ENCODE peak calls at places on chromosome 16, in four cellular contexts. One of them, this sample, is unnamed. For H3K4me1, the result is how much of the 10 kb centered on the place peaks cover.

GRCh38 chr16:28606291-28607115 is 3.3 kb downstream of the SULT1A1 start:
- DNase-seq in thyroid gland: no peak
- DNase-seq in adipocyte: no peak
- DNase-seq in CD8-positive, alpha-beta T cell: no peak
- DNase-seq in this sample: peak

GRCh38 chr16:89570342-89570923 is 5.1 kb upstream of the CPNE7 start:
- DNase-seq in CD8-positive, alpha-beta T cell: no peak
- DNase-seq in adipocyte: no peak
- DNase-seq in thyroid gland: no peak
- DNase-seq in this sample: no peak

GRCh38 chr16:25155553-25156460 is 44.3 kb downstream of the LCMT1 start:
- DNase-seq in adipocyte: no peak
- DNase-seq in CD8-positive, alpha-beta T cell: no peak
- DNase-seq in thyroid gland: no peak
- DNase-seq in this sample: no peak

GRCh38 chr16:85075236-85075924 is 36.9 kb downstream of the CIBAR2 start:
- DNase-seq in CD8-positive, alpha-beta T cell: no peak
- DNase-seq in thyroid gland: no peak
- DNase-seq in adipocyte: no peak
- DNase-seq in this sample: no peak

GRCh38 chr16:48810803-48811453 is 200.9 kb upstream of the N4BP1 start:
- DNase-seq in adipocyte: no peak
- DNase-seq in thyroid gland: no peak
- DNase-seq in CD8-positive, alpha-beta T cell: no peak
- DNase-seq in this sample: peak

GRCh38 chr16:88558457-88559442 is 11.5 kb upstream of the ZC3H18 start:
- DNase-seq in CD8-positive, alpha-beta T cell: no peak
- DNase-seq in adipocyte: peak
- DNase-seq in thyroid gland: peak
- DNase-seq in this sample: peak

GRCh38 chr16:28276301-28276700 is 16.0 kb upstream of the SBK1 start:
- DNase-seq in thyroid gland: no peak
- DNase-seq in adipocyte: no peak
- DNase-seq in CD8-positive, alpha-beta T cell: no peak
- DNase-seq in this sample: no peak

GRCh38 chr16:22888791-22889190 is 74.8 kb downstream of the HS3ST2 start:
- DNase-seq in CD8-positive, alpha-beta T cell: no peak
- DNase-seq in thyroid gland: no peak
- DNase-seq in adipocyte: peak
- DNase-seq in this sample: no peak

GRCh38 chr16:87897563-87898505 is 28.5 kb upstream of the SLC7A5 start:
- DNase-seq in CD8-positive, alpha-beta T cell: peak
- DNase-seq in thyroid gland: no peak
- DNase-seq in adipocyte: no peak
- DNase-seq in this sample: no peak

GRCh38 chr16:8760021-8760420 is 37.4 kb downstream of the TMEM186 start:
- DNase-seq in CD8-positive, alpha-beta T cell: no peak
- DNase-seq in thyroid gland: no peak
- DNase-seq in adipocyte: no peak
- DNase-seq in this sample: no peak

GRCh38 chr16:7124242-7124641 is 208.4 kb upstream of the RBFOX1 start:
- DNase-seq in thyroid gland: no peak
- DNase-seq in adipocyte: no peak
- DNase-seq in CD8-positive, alpha-beta T cell: no peak
- DNase-seq in this sample: no peak

GRCh38 chr16:64629622-64630021 is 492.2 kb downstream of the CDH11 start:
- DNase-seq in thyroid gland: no peak
- DNase-seq in adipocyte: no peak
- DNase-seq in CD8-positive, alpha-beta T cell: no peak
- DNase-seq in this sample: no peak

DNA sequence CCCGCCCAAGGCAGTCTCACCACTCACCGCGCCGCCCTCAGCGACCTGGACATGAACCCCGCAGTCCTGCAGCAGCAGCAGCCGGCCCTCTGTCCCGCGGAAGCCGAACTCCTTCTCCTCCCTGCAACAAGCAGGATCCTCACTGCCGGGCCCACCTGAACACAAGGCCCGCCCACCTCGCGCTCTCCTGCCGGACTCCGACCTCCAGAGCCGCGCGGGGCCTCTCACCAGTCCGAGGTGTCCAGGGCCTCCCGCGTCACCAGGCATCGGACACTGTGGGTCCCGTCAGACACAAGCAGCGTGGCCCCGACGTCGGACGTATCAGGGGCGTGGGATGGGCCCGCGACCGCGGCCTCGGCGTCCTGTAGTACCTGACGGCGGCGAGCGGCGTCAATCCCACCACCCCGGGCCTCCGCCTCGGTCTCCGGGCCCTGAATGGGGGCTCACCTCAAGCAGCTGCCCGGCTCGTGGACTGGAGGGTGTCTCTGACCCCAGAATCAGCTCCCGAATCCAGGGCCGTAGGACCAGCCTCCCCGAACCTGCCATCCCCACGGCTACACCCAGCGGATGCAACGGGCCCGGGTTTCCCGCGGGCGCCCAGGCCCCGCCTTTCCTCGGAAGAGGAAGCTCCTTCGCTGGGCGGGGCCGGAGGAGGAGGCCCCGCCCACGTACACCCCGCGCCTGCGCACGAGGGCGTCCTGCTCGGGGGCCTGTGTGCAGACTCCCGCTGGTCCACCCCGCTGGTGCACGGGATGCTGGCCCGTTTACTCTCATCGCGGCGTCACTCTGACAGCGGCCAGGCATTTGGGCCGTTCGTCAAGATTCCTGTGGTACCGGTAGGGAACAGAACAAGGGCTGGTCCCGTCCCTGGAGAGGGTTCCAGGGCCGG is at the start of gene ACD:
- DNase-seq in thyroid gland: peak
- DNase-seq in CD8-positive, alpha-beta T cell: peak
- DNase-seq in adipocyte: peak
- DNase-seq in this sample: peak
- H3K4me1 ChIP-seq in thyroid gland: under half
- H3K4me1 ChIP-seq in CD8-positive, alpha-beta T cell: under half
- H3K4me1 ChIP-seq in adipocyte: under half
- H3K4me1 ChIP-seq in this sample: under half

GRCh38 chr16:81809567-81809966 is 30.5 kb downstream of the PLCG2 start:
- DNase-seq in thyroid gland: no peak
- DNase-seq in adipocyte: no peak
- DNase-seq in CD8-positive, alpha-beta T cell: no peak
- DNase-seq in this sample: no peak
- H3K4me1 ChIP-seq in thyroid gland: under half
- H3K4me1 ChIP-seq in adipocyte: under half
- H3K4me1 ChIP-seq in CD8-positive, alpha-beta T cell: under half
- H3K4me1 ChIP-seq in this sample: under half

DNA sequence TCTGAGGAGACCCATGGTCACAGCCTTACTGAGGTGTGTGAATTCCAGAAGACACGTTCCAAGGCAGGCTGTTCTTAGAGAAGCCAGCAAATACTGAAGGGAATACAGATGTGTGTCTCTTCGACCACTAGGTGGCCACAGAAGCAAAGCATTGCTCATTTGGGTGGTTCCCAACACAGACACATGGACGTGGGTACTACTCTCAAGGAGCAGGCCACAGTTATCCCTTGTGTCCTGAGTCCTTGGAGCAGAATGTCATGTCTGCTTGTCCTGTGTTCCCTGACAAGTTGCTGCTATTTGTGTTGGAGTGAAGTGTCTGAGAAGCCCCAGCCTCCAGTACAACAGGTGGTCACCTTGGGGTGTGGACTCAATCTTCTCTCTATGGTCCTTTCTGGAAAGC is 30.3 kb downstream of the HMOX2 start:
- DNase-seq in thyroid gland: peak
- DNase-seq in CD8-positive, alpha-beta T cell: peak
- DNase-seq in adipocyte: peak
- DNase-seq in this sample: no peak
- H3K4me1 ChIP-seq in thyroid gland: under half
- H3K4me1 ChIP-seq in CD8-positive, alpha-beta T cell: half or more
- H3K4me1 ChIP-seq in adipocyte: under half
- H3K4me1 ChIP-seq in this sample: under half

DNA sequence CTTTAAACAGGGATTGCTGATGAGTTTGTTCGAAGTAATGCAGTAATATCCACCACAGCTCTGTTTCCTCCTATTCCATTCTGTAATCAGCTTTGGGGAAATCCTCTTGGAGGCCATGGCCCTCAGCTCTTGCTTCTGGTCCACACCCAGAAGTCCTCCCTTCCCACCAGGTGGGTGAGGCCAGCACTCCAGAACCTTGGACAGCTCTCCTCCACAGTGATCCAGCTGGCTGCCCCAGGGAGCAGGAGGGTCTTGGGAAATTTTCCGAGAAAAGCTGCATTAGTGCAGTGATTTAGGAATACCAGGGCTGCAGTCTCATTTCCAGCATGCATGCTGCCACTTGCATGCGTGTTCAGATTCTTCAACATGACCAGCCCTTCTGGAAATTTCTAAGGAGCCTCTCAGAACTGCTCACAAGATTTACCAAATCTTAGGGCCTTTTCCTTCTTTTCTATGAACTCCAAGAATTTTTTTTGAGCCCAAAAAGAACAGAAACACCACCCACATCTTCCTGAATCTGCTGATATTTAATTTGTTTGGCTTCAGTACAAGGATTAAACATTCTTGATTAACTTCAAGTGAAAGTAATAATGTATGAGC is 4.2 kb downstream of the SMPD3 start:
- DNase-seq in CD8-positive, alpha-beta T cell: no peak
- DNase-seq in thyroid gland: peak
- DNase-seq in adipocyte: peak
- DNase-seq in this sample: peak
- H3K4me1 ChIP-seq in CD8-positive, alpha-beta T cell: under half
- H3K4me1 ChIP-seq in thyroid gland: under half
- H3K4me1 ChIP-seq in adipocyte: under half
- H3K4me1 ChIP-seq in this sample: under half

DNA sequence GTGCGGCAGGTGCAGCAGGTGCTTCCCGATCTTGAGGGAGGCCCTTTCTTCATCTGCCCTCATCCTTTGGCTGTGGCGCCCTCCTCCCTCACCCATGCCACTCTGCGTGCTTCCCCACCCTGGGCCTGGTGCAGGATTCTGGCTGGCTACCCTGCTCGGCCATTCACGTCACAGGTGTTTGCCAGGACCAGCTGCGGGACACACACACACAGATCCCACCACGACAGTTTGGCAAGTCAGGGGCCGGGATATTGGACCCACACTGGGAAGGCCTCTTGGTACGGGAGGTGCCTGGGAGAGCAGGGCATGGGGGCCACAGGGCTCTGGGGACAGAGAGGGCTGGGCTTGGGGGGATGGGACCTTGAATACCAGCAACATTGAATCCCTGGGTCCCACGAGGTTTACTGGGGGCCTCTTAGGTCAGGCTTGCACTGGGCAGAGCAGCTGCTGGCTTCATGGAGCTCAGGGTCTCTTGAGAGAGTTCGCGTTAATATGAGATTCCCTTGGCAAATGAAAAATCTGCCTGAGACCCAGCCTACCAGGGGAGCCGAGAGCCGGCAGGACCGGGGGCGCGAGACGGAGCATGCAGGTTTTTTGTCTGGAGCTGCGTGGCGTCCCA is 15.1 kb downstream of the ADCY7 start:
- DNase-seq in adipocyte: no peak
- DNase-seq in CD8-positive, alpha-beta T cell: no peak
- DNase-seq in thyroid gland: no peak
- DNase-seq in this sample: no peak
- H3K4me1 ChIP-seq in adipocyte: under half
- H3K4me1 ChIP-seq in CD8-positive, alpha-beta T cell: half or more
- H3K4me1 ChIP-seq in thyroid gland: under half
- H3K4me1 ChIP-seq in this sample: under half

GRCh38 chr16:19812986-19813385 is 71.7 kb downstream of the GPRC5B start:
- DNase-seq in CD8-positive, alpha-beta T cell: no peak
- DNase-seq in thyroid gland: no peak
- DNase-seq in adipocyte: no peak
- DNase-seq in this sample: no peak

GRCh38 chr16:19810817-19811731 is 73.6 kb downstream of the GPRC5B start:
- DNase-seq in adipocyte: peak
- DNase-seq in CD8-positive, alpha-beta T cell: no peak
- DNase-seq in thyroid gland: peak
- DNase-seq in this sample: no peak

GRCh38 chr16:19809121-19809635 is 75.5 kb downstream of the GPRC5B start:
- DNase-seq in thyroid gland: peak
- DNase-seq in adipocyte: no peak
- DNase-seq in CD8-positive, alpha-beta T cell: no peak
- DNase-seq in this sample: peak

GRCh38 chr16:19808061-19808621 is 76.5 kb downstream of the GPRC5B start:
- DNase-seq in adipocyte: no peak
- DNase-seq in thyroid gland: peak
- DNase-seq in CD8-positive, alpha-beta T cell: no peak
- DNase-seq in this sample: peak

DNA sequence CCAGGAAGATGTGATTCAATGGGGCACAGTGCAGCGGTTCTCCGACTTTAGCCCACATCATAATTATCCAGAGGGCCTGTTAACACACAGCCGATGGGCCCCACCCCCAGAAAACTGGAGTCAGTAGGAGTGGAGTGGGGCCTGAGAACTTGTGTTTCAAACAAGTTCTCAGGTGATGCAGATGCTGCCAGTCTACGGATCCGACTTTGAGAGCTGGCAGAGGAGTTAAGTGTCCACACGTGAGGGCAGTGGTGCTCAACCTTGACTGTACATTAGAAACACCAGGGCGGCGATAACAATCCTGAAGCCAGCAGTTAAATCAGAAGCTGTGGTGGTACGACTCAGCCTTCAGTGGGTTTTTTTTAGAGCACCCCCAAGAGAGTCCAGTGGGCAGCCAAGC is 75.0 kb downstream of the GPRC5B start:
- DNase-seq in thyroid gland: no peak
- DNase-seq in CD8-positive, alpha-beta T cell: no peak
- DNase-seq in adipocyte: no peak
- DNase-seq in this sample: no peak
- H3K4me1 ChIP-seq in thyroid gland: under half
- H3K4me1 ChIP-seq in CD8-positive, alpha-beta T cell: under half
- H3K4me1 ChIP-seq in adipocyte: under half
- H3K4me1 ChIP-seq in this sample: under half

GRCh38 chr16:56855201-56855600 is 9.8 kb upstream of the SLC12A3 start:
- DNase-seq in adipocyte: no peak
- DNase-seq in CD8-positive, alpha-beta T cell: no peak
- DNase-seq in thyroid gland: no peak
- DNase-seq in this sample: no peak

GRCh38 chr16:56851671-56852400 is 13.2 kb upstream of the SLC12A3 start:
- DNase-seq in adipocyte: peak
- DNase-seq in thyroid gland: peak
- DNase-seq in CD8-positive, alpha-beta T cell: no peak
- DNase-seq in this sample: no peak

GRCh38 chr16:56849690-56850680 is 15.0 kb upstream of the SLC12A3 start:
- DNase-seq in adipocyte: peak
- DNase-seq in CD8-positive, alpha-beta T cell: no peak
- DNase-seq in thyroid gland: peak
- DNase-seq in this sample: no peak

GRCh38 chr16:56852968-56853367 is 12.0 kb upstream of the SLC12A3 start:
- DNase-seq in adipocyte: no peak
- DNase-seq in thyroid gland: no peak
- DNase-seq in CD8-positive, alpha-beta T cell: no peak
- DNase-seq in this sample: no peak

DNA sequence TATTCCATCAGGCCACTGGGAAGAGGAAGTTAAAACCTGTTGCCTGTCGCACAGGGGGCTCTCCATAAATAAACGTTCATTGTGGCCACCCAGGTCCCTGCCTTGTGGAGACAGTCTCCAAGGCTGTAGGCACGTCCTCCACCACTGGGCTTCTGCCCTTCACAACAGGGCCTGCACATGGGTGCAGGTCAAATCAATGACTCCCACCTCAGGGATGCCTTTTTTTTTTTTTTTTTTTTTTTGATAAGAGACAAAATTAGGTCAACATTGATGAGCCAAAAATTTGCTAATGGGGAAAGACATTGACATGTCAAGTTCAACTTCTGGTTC is 12.6 kb upstream of the SLC12A3 start:
- DNase-seq in adipocyte: no peak
- DNase-seq in thyroid gland: no peak
- DNase-seq in CD8-positive, alpha-beta T cell: no peak
- DNase-seq in this sample: no peak
- H3K4me1 ChIP-seq in adipocyte: under half
- H3K4me1 ChIP-seq in thyroid gland: half or more
- H3K4me1 ChIP-seq in CD8-positive, alpha-beta T cell: under half
- H3K4me1 ChIP-seq in this sample: under half

This sample was measured in pancreas.